ENCODE peak calls at places on chromosomes 4 and X, in five cellular contexts. Y is GM12864; U is tibial nerve; D is CD4-positive, alpha-beta memory T cell; M is heart left ventricle. K is an unnamed sample.

GRCh38 chr4:94926936-94927335 is 169.2 kb downstream of the BMPR1B start:
- DNase-seq in Y (no peak), U (no peak), D (no peak), M (no peak), K (peak)

GRCh38 chrX:153967536-153968214 is 3.9 kb downstream of the HCFC1 start:
- DNase-seq in Y (no peak), U (no peak), D (peak), M (peak), K (no peak)

GRCh38 chrX:106752101-106752678 is 25.7 kb downstream of the RNF128 start:
- DNase-seq in Y (no peak), U (no peak), D (no peak), M (no peak), K (no peak)

GRCh38 chr4:41154814-41155177 is 59.5 kb downstream of the APBB2 start:
- DNase-seq in Y (no peak), U (no peak), D (no peak), M (no peak), K (no peak)

GRCh38 chr4:78370625-78371372 is 180.8 kb upstream of the ANXA3 start:
- DNase-seq in Y (no peak), U (no peak), D (no peak), M (no peak), K (peak)

GRCh38 chrX:47186096-47186740 is 7.4 kb upstream of the UBA1 start:
- DNase-seq in Y (no peak), U (no peak), D (no peak), M (no peak), K (no peak)

GRCh38 chr4:76546282-76547166 is 111.5 kb downstream of the SHROOM3 start:
- DNase-seq in Y (no peak), U (no peak), D (no peak), M (no peak), K (peak)

GRCh38 chr4:149279790-149280189 is 535.9 kb downstream of the IQCM start:
- DNase-seq in Y (no peak), U (no peak), D (no peak), M (peak), K (no peak)

GRCh38 chr4:154489558-154490260 is 1.9 kb downstream of the DCHS2 start:
- DNase-seq in Y (no peak), U (no peak), D (no peak), M (no peak), K (no peak)

GRCh38 chrX:106670631-106671030 is 55.9 kb upstream of the RNF128 start:
- DNase-seq in Y (no peak), U (no peak), D (no peak), M (no peak), K (no peak)

GRCh38 chrX:49309401-49309981 is 6.0 kb downstream of the GAGE10 start:
- DNase-seq in Y (no peak), U (no peak), D (peak), M (no peak), K (no peak)

GRCh38 chr4:8427761-8428287 is 12.7 kb downstream of the ACOX3 start:
- DNase-seq in Y (no peak), U (no peak), D (no peak), M (peak), K (peak)

GRCh38 chrX:10173331-10173900 is 16.6 kb downstream of the CLCN4 start:
- DNase-seq in Y (no peak), U (no peak), D (no peak), M (peak), K (no peak)

GRCh38 chr4:82217986-82218715 is 155.6 kb downstream of the HNRNPD start:
- DNase-seq in Y (no peak), U (no peak), D (peak), M (no peak), K (no peak)

GRCh38 chr4:83267835-83268475 is 16.6 kb downstream of the COQ2 start:
- DNase-seq in Y (no peak), U (no peak), D (no peak), M (no peak), K (no peak)

GRCh38 chr4:88659890-88660208 is 37.8 kb downstream of the NAP1L5 start:
- DNase-seq in Y (no peak), U (no peak), D (no peak), M (no peak), K (no peak)

GRCh38 chrX:71922697-71923096 is 12.1 kb downstream of the NHSL2 start:
- DNase-seq in Y (no peak), U (no peak), D (no peak), M (no peak), K (no peak)

GRCh38 chrX:261858-262390 is 19.3 kb upstream of the PLCXD1 start:
- DNase-seq in Y (no peak), U (no peak), D (no peak), M (no peak), K (no peak)

GRCh38 chr4:8820178-8821102 is 51.2 kb downstream of the HMX1 start:
- DNase-seq in Y (no peak), U (no peak), D (no peak), M (no peak), K (no peak)

GRCh38 chrX:47078129-47079043 is at the start of gene RGN:
- DNase-seq in Y (no peak), U (no peak), D (no peak), M (peak), K (no peak)

GRCh38 chrX:30618160-30618765 is 35.0 kb upstream of the GK start:
- DNase-seq in Y (no peak), U (no peak), D (no peak), M (no peak), K (no peak)

GRCh38 chr4:124940387-124940786 is 227.9 kb upstream of the ANKRD50 start:
- DNase-seq in Y (no peak), U (no peak), D (no peak), M (no peak), K (no peak)

GRCh38 chr4:23130845-23131244 is 438.1 kb downstream of the GBA3 start:
- DNase-seq in Y (no peak), U (no peak), D (no peak), M (no peak), K (no peak)
- H3K4me3 ChIP-seq in Y (no peak), U (no peak), D (no peak), M (no peak), K (no peak)

GRCh38 chr4:184016742-184017668 is 111.9 kb downstream of the STOX2 start:
- DNase-seq in Y (no peak), U (no peak), D (no peak), M (no peak), K (no peak)
- H3K4me3 ChIP-seq in Y (no peak), U (no peak), D (no peak), M (peak), K (no peak)

DNA sequence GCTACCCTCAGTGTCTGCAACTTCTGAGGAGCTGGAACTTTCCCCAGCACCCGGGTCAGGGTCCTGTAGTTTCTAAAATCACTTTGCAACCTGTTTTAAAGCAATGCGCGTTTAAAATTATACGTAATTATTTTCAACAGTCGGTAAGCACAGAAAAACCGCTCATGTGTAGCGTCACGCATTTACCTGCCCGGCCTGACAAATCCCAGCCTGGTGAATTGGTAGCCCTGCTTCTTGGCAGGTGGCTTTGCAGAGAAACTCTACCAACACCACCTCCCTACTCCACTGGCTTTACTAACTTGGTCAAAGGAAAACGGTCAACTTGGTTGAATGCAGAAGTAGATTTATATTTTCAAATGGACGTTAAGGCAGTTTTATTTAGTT is 651 bp downstream of the BANK1 start:
- DNase-seq in Y (no peak), U (no peak), D (no peak), M (no peak), K (no peak)
- H3K4me3 ChIP-seq in Y (peak), U (peak), D (no peak), M (peak), K (peak)

GRCh38 chr4:1345905-1346780 is 865 bp upstream of the UVSSA start:
- DNase-seq in Y (no peak), U (no peak), D (peak), M (peak), K (no peak)
- H3K4me3 ChIP-seq in Y (peak), U (peak), D (peak), M (peak), K (peak)

GRCh38 chrX:109533631-109534030 is 3.0 kb upstream of the NXT2 start:
- DNase-seq in Y (no peak), U (no peak), D (no peak), M (no peak), K (no peak)

GRCh38 chrX:109537324-109537665 is 651 bp downstream of the NXT2 start:
- DNase-seq in Y (no peak), U (no peak), D (no peak), M (peak), K (peak)

GRCh38 chrX:109534933-109535332 is 1.7 kb upstream of the NXT2 start:
- DNase-seq in Y (no peak), U (no peak), D (no peak), M (no peak), K (no peak)

GRCh38 chrX:109536439-109537323 is at the start of gene NXT2:
- DNase-seq in Y (peak), U (peak), D (peak), M (peak), K (peak)

GRCh38 chrX:109535578-109535977 is 1.1 kb upstream of the NXT2 start:
- DNase-seq in Y (no peak), U (no peak), D (no peak), M (no peak), K (no peak)
- H3K4me3 ChIP-seq in Y (no peak), U (no peak), D (no peak), M (no peak), K (no peak)

GRCh38 chr4:104420766-104421165 is 73.9 kb downstream of the CXXC4 start:
- DNase-seq in Y (no peak), U (no peak), D (no peak), M (no peak), K (no peak)

GRCh38 chr4:104424368-104424921 is 70.2 kb downstream of the CXXC4 start:
- DNase-seq in Y (no peak), U (no peak), D (no peak), M (no peak), K (no peak)

GRCh38 chr4:104425948-104426347 is 68.7 kb downstream of the CXXC4 start:
- DNase-seq in Y (no peak), U (no peak), D (no peak), M (no peak), K (no peak)

GRCh38 chr4:104421576-104421975 is 73.1 kb downstream of the CXXC4 start:
- DNase-seq in Y (no peak), U (no peak), D (no peak), M (no peak), K (no peak)

GRCh38 chr4:104425003-104425402 is 69.7 kb downstream of the CXXC4 start:
- DNase-seq in Y (no peak), U (no peak), D (no peak), M (no peak), K (no peak)
- H3K4me3 ChIP-seq in Y (no peak), U (peak), D (no peak), M (peak), K (no peak)